ENCODE peak calls at places on chromosomes 2 and 18, in five cellular contexts. One of them, this sample, is unnamed.

GRCh38 chr2:230964136-230964730 is 31.7 kb upstream of the SPATA3 start:
- DNase-seq in IMR-90: no peak
- DNase-seq in mesenchymal stem cell: no peak
- DNase-seq in HepG2: no peak
- DNase-seq in GM23338: no peak
- DNase-seq in this sample: no peak

GRCh38 chr2:150060341-150060740 is 427.1 kb downstream of the RND3 start:
- DNase-seq in IMR-90: no peak
- DNase-seq in mesenchymal stem cell: no peak
- DNase-seq in HepG2: no peak
- DNase-seq in GM23338: peak
- DNase-seq in this sample: no peak

GRCh38 chr2:129661942-129662341 is 317.5 kb upstream of the RAB6C start:
- DNase-seq in IMR-90: no peak
- DNase-seq in mesenchymal stem cell: no peak
- DNase-seq in HepG2: no peak
- DNase-seq in GM23338: no peak
- DNase-seq in this sample: no peak

GRCh38 chr2:25309402-25309801 is 32.3 kb downstream of the DNMT3A start:
- DNase-seq in IMR-90: peak
- DNase-seq in mesenchymal stem cell: peak
- DNase-seq in HepG2: peak
- DNase-seq in GM23338: peak
- DNase-seq in this sample: peak

GRCh38 chr2:217277646-217278048 is 417.8 kb upstream of the TNP1 start:
- DNase-seq in IMR-90: peak
- DNase-seq in mesenchymal stem cell: peak
- DNase-seq in HepG2: peak
- DNase-seq in GM23338: no peak
- DNase-seq in this sample: no peak

GRCh38 chr2:12701786-12702660 is 14.7 kb upstream of the TRIB2 start:
- DNase-seq in IMR-90: peak
- DNase-seq in mesenchymal stem cell: peak
- DNase-seq in HepG2: no peak
- DNase-seq in GM23338: no peak
- DNase-seq in this sample: no peak

GRCh38 chr2:232282486-232282885 is 96.1 kb upstream of the ALPP start:
- DNase-seq in IMR-90: no peak
- DNase-seq in mesenchymal stem cell: no peak
- DNase-seq in HepG2: no peak
- DNase-seq in GM23338: no peak
- DNase-seq in this sample: no peak

GRCh38 chr2:154709215-154709614 is 10.7 kb downstream of the KCNJ3 start:
- DNase-seq in IMR-90: no peak
- DNase-seq in mesenchymal stem cell: no peak
- DNase-seq in HepG2: no peak
- DNase-seq in GM23338: no peak
- DNase-seq in this sample: no peak

GRCh38 chr2:10844083-10844482 is 31.5 kb upstream of the PDIA6 start:
- DNase-seq in IMR-90: peak
- DNase-seq in mesenchymal stem cell: peak
- DNase-seq in HepG2: no peak
- DNase-seq in GM23338: peak
- DNase-seq in this sample: no peak

GRCh38 chr2:61950133-61950560 is 44.7 kb downstream of the COMMD1 start:
- DNase-seq in IMR-90: peak
- DNase-seq in mesenchymal stem cell: peak
- DNase-seq in HepG2: no peak
- DNase-seq in GM23338: no peak
- DNase-seq in this sample: no peak

GRCh38 chr18:13374468-13375301 is 156.1 kb downstream of the LDLRAD4 start:
- DNase-seq in IMR-90: no peak
- DNase-seq in mesenchymal stem cell: no peak
- DNase-seq in HepG2: no peak
- DNase-seq in GM23338: peak
- DNase-seq in this sample: no peak

GRCh38 chr2:102209474-102209873 is 22.7 kb downstream of the IL1RL2 start:
- DNase-seq in IMR-90: no peak
- DNase-seq in mesenchymal stem cell: no peak
- DNase-seq in HepG2: peak
- DNase-seq in GM23338: no peak
- DNase-seq in this sample: no peak

GRCh38 chr18:78090584-78090983 is 840.9 kb downstream of the GALR1 start:
- DNase-seq in IMR-90: no peak
- DNase-seq in mesenchymal stem cell: no peak
- DNase-seq in HepG2: no peak
- DNase-seq in GM23338: no peak
- DNase-seq in this sample: no peak

GRCh38 chr2:113138428-113139322 is 11.3 kb downstream of the IL1RN start:
- DNase-seq in IMR-90: peak
- DNase-seq in mesenchymal stem cell: peak
- DNase-seq in HepG2: peak
- DNase-seq in GM23338: peak
- DNase-seq in this sample: peak

GRCh38 chr2:100292022-100292580 is 30.2 kb downstream of the LONRF2 start:
- DNase-seq in IMR-90: peak
- DNase-seq in mesenchymal stem cell: peak
- DNase-seq in HepG2: peak
- DNase-seq in GM23338: peak
- DNase-seq in this sample: no peak

GRCh38 chr2:11127791-11128190 is 27.5 kb upstream of the SLC66A3 start:
- DNase-seq in IMR-90: no peak
- DNase-seq in mesenchymal stem cell: no peak
- DNase-seq in HepG2: no peak
- DNase-seq in GM23338: no peak
- DNase-seq in this sample: no peak

GRCh38 chr2:15809504-15809903 is 130.8 kb upstream of the MYCN start:
- DNase-seq in IMR-90: no peak
- DNase-seq in mesenchymal stem cell: no peak
- DNase-seq in HepG2: no peak
- DNase-seq in GM23338: no peak
- DNase-seq in this sample: no peak

GRCh38 chr2:22359020-22359672 is 1025.8 kb upstream of the KLHL29 start:
- DNase-seq in IMR-90: no peak
- DNase-seq in mesenchymal stem cell: no peak
- DNase-seq in HepG2: no peak
- DNase-seq in GM23338: no peak
- DNase-seq in this sample: no peak

GRCh38 chr2:224938670-224939309 is 103.5 kb downstream of the DOCK10 start:
- DNase-seq in IMR-90: peak
- DNase-seq in mesenchymal stem cell: peak
- DNase-seq in HepG2: no peak
- DNase-seq in GM23338: no peak
- DNase-seq in this sample: no peak

GRCh38 chr18:12420831-12421421 is 13.2 kb downstream of the PRELID3A start:
- DNase-seq in IMR-90: no peak
- DNase-seq in mesenchymal stem cell: no peak
- DNase-seq in HepG2: peak
- DNase-seq in GM23338: peak
- DNase-seq in this sample: no peak

GRCh38 chr2:151616760-151617339 is 117.4 kb downstream of the NEB start:
- DNase-seq in IMR-90: no peak
- DNase-seq in mesenchymal stem cell: no peak
- DNase-seq in HepG2: no peak
- DNase-seq in GM23338: no peak
- DNase-seq in this sample: no peak

GRCh38 chr2:169734172-169734847 is 678 bp downstream of the KLHL23 start:
- DNase-seq in IMR-90: no peak
- DNase-seq in mesenchymal stem cell: peak
- DNase-seq in HepG2: no peak
- DNase-seq in GM23338: peak
- DNase-seq in this sample: no peak

GRCh38 chr2:200810252-200810650 is 1.5 kb upstream of the BZW1 start:
- DNase-seq in IMR-90: peak
- DNase-seq in mesenchymal stem cell: peak
- DNase-seq in HepG2: peak
- DNase-seq in GM23338: no peak
- DNase-seq in this sample: no peak

GRCh38 chr2:171034315-171034714 is 105.3 kb downstream of the GORASP2 start:
- DNase-seq in IMR-90: peak
- DNase-seq in mesenchymal stem cell: peak
- DNase-seq in HepG2: no peak
- DNase-seq in GM23338: no peak
- DNase-seq in this sample: no peak

GRCh38 chr2:112547333-112547732 is 5.1 kb downstream of the POLR1B start:
- DNase-seq in IMR-90: peak
- DNase-seq in mesenchymal stem cell: peak
- DNase-seq in HepG2: peak
- DNase-seq in GM23338: no peak
- DNase-seq in this sample: no peak

GRCh38 chr18:7830468-7830867 is 263.4 kb downstream of the PTPRM start:
- DNase-seq in IMR-90: no peak
- DNase-seq in mesenchymal stem cell: no peak
- DNase-seq in HepG2: no peak
- DNase-seq in GM23338: peak
- DNase-seq in this sample: peak

GRCh38 chr2:1736997-1737480 is 7.3 kb downstream of the PXDN start:
- DNase-seq in IMR-90: peak
- DNase-seq in mesenchymal stem cell: peak
- DNase-seq in HepG2: no peak
- DNase-seq in GM23338: no peak
- DNase-seq in this sample: no peak
- H2AFZ ChIP-seq in IMR-90: peak
- H2AFZ ChIP-seq in mesenchymal stem cell: no peak
- H2AFZ ChIP-seq in HepG2: no peak
- H2AFZ ChIP-seq in GM23338: no peak
- H2AFZ ChIP-seq in this sample: no peak

DNA sequence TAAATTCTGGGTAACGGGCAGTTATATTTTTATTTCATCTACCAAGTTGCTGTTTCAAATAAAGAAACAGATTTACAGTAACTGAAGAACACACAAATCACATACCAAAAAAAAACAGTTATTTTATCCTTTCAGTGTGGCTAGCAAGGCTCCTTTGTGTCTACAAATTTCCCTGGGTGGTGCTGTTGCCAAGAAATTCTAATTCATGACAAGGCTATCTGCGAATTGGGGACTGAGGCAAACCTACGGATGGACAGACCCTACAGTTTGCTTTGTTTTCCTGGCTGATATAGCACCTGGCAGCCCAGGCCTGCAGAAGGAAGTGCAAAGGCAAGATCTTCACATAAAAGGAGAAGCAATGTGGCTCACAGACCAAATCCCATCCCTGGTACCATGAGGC is 4.5 kb downstream of the KLF7 start:
- DNase-seq in IMR-90: no peak
- DNase-seq in mesenchymal stem cell: no peak
- DNase-seq in HepG2: no peak
- DNase-seq in GM23338: no peak
- DNase-seq in this sample: no peak
- H3K4me3 ChIP-seq in IMR-90: no peak
- H3K4me3 ChIP-seq in mesenchymal stem cell: peak
- H3K4me3 ChIP-seq in HepG2: no peak
- H3K4me3 ChIP-seq in GM23338: peak
- H3K4me3 ChIP-seq in this sample: no peak

GRCh38 chr2:46854260-46854659 is 61.3 kb downstream of the MCFD2 start:
- DNase-seq in IMR-90: no peak
- DNase-seq in mesenchymal stem cell: no peak
- DNase-seq in HepG2: no peak
- DNase-seq in GM23338: no peak
- DNase-seq in this sample: no peak
- H2AFZ ChIP-seq in IMR-90: peak
- H2AFZ ChIP-seq in mesenchymal stem cell: no peak
- H2AFZ ChIP-seq in HepG2: no peak
- H2AFZ ChIP-seq in GM23338: no peak
- H2AFZ ChIP-seq in this sample: no peak

GRCh38 chr2:179593323-179593722 is 268.1 kb downstream of the ZNF385B start:
- DNase-seq in IMR-90: no peak
- DNase-seq in mesenchymal stem cell: no peak
- DNase-seq in HepG2: no peak
- DNase-seq in GM23338: no peak
- DNase-seq in this sample: no peak

GRCh38 chr2:179591690-179592089 is 269.7 kb downstream of the ZNF385B start:
- DNase-seq in IMR-90: no peak
- DNase-seq in mesenchymal stem cell: no peak
- DNase-seq in HepG2: no peak
- DNase-seq in GM23338: no peak
- DNase-seq in this sample: no peak

GRCh38 chr2:179595284-179595683 is 266.1 kb downstream of the ZNF385B start:
- DNase-seq in IMR-90: no peak
- DNase-seq in mesenchymal stem cell: no peak
- DNase-seq in HepG2: peak
- DNase-seq in GM23338: peak
- DNase-seq in this sample: peak

GRCh38 chr2:179594268-179595112 is 266.9 kb downstream of the ZNF385B start:
- DNase-seq in IMR-90: no peak
- DNase-seq in mesenchymal stem cell: no peak
- DNase-seq in HepG2: no peak
- DNase-seq in GM23338: no peak
- DNase-seq in this sample: no peak

DNA sequence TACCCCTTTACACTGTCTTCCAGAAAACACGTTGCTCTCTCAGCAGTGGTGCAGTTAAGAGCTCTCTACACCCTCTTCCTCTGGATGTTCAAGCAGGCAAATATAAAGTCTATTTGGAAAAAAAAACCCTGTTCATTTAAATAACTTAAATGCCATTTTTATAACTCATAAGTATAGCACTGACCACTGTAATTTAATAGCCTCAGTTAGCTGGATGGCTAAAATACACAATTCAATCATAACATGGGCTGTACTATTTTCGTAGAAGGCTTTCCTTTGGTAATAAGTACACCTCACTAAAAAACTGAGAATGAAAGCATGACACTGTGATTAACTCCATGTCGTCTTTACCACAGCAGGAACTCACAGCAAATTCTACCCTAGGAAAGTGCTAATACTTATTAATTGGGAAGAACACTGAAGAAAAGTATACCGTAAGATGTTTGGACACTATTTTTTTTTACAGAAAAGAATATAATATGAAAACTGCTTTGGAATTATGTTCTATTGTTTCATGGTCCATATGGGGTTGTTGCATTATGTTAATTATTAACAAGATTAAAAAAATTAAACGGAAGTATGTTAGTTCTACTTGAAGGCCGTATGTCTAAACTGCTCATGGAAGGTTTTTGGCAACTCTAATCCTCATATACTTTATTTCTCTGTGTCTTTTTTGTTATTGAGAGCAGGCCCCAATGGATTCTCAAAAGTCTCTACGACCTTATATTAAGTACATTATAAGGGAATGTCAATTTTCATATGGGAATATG is 269.1 kb downstream of the ZNF385B start:
- DNase-seq in IMR-90: peak
- DNase-seq in mesenchymal stem cell: no peak
- DNase-seq in HepG2: no peak
- DNase-seq in GM23338: no peak
- DNase-seq in this sample: no peak
- H3K4me3 ChIP-seq in IMR-90: no peak
- H3K4me3 ChIP-seq in mesenchymal stem cell: no peak
- H3K4me3 ChIP-seq in HepG2: no peak
- H3K4me3 ChIP-seq in GM23338: no peak
- H3K4me3 ChIP-seq in this sample: no peak

GRCh38 chr2:8003462-8004075 is 678.3 kb upstream of the ID2 start:
- DNase-seq in IMR-90: peak
- DNase-seq in mesenchymal stem cell: peak
- DNase-seq in HepG2: no peak
- DNase-seq in GM23338: no peak
- DNase-seq in this sample: no peak
- H2AFZ ChIP-seq in IMR-90: peak
- H2AFZ ChIP-seq in mesenchymal stem cell: no peak
- H2AFZ ChIP-seq in HepG2: no peak
- H2AFZ ChIP-seq in GM23338: peak
- H2AFZ ChIP-seq in this sample: no peak